ENCODE peak calls at places on chromosomes 12 and 14, in eight cellular contexts. X is psoas muscle, Z is progenitor cell of endocrine pancreas, F is lower leg skin, M is transverse colon, D is endothelial cell, T is GM06990, B is nephron progenitor cell. U is an unnamed sample.
A peak's percentile ranks its signal among the peaks of the same experiment; 100 is the strongest.

GRCh38 chr14:92386165-92386564 is 63.2 kb downstream of the SLC24A4 start:
- DNase-seq in X (no peak), Z (no peak), F (no peak), M (no peak), D (no peak), T (no peak), B (no peak), U (no peak)

GRCh38 chr14:58280954-58281787 is 17.2 kb upstream of the ARID4A start:
- DNase-seq in X (no peak), Z (no peak), F (no peak), M (peak; percentile 44), D (no peak), T (peak; percentile 18), B (no peak), U (no peak)

GRCh38 chr14:25014440-25014839 is 35.5 kb downstream of the STXBP6 start:
- DNase-seq in X (no peak), Z (no peak), F (no peak), M (no peak), D (no peak), T (no peak), B (no peak), U (no peak)

GRCh38 chr12:50647479-50647878 is 116.4 kb upstream of the ATF1 start:
- DNase-seq in X (no peak), Z (no peak), F (no peak), M (no peak), D (no peak), T (no peak), B (no peak), U (no peak)

GRCh38 chr12:108551556-108551955 is 9.4 kb downstream of the SART3 start:
- DNase-seq in X (no peak), Z (no peak), F (no peak), M (no peak), D (no peak), T (no peak), B (no peak), U (no peak)

GRCh38 chr12:5259523-5259922 is 172.4 kb upstream of the NTF3 start:
- DNase-seq in X (no peak), Z (no peak), F (no peak), M (no peak), D (no peak), T (no peak), B (no peak), U (no peak)

GRCh38 chr12:53063708-53064612 is 14.1 kb downstream of the TNS2 start:
- DNase-seq in X (peak; percentile 73), Z (no peak), F (peak; percentile 89), M (peak; percentile 22), D (no peak), T (no peak), B (no peak), U (no peak)

GRCh38 chr12:20188930-20189653 is 179.2 kb upstream of the PDE3A start:
- DNase-seq in X (no peak), Z (no peak), F (no peak), M (no peak), D (no peak), T (no peak), B (no peak), U (no peak)

GRCh38 chr14:39085933-39086332 is 17.1 kb downstream of the SEC23A start:
- DNase-seq in X (no peak), Z (no peak), F (no peak), M (no peak), D (no peak), T (no peak), B (no peak), U (no peak)
- TF ChIP-seq CTCF in X (no peak), Z (no peak), F (no peak), M (no peak), D (no peak), T (no peak), B (no peak), U (no peak)

GRCh38 chr12:51819851-51820720 is 28.4 kb downstream of the FIGNL2 start:
- DNase-seq in X (peak; percentile 42), Z (no peak), F (no peak), M (peak; percentile 19), D (no peak), T (no peak), B (no peak), U (no peak)

GRCh38 chr12:51822261-51822616 is 26.3 kb downstream of the FIGNL2 start:
- DNase-seq in X (no peak), Z (no peak), F (no peak), M (no peak), D (no peak), T (no peak), B (no peak), U (no peak)

GRCh38 chr12:51820721-51821422 is 27.6 kb downstream of the FIGNL2 start:
- DNase-seq in X (peak; percentile 64), Z (peak; percentile 47), F (no peak), M (peak; percentile 51), D (peak; percentile 72), T (peak; percentile 55), B (peak; percentile 89), U (peak; percentile 75)

GRCh38 chr12:51822956-51823355 is 25.6 kb downstream of the FIGNL2 start:
- DNase-seq in X (no peak), Z (no peak), F (no peak), M (no peak), D (no peak), T (no peak), B (no peak), U (no peak)

DNA sequence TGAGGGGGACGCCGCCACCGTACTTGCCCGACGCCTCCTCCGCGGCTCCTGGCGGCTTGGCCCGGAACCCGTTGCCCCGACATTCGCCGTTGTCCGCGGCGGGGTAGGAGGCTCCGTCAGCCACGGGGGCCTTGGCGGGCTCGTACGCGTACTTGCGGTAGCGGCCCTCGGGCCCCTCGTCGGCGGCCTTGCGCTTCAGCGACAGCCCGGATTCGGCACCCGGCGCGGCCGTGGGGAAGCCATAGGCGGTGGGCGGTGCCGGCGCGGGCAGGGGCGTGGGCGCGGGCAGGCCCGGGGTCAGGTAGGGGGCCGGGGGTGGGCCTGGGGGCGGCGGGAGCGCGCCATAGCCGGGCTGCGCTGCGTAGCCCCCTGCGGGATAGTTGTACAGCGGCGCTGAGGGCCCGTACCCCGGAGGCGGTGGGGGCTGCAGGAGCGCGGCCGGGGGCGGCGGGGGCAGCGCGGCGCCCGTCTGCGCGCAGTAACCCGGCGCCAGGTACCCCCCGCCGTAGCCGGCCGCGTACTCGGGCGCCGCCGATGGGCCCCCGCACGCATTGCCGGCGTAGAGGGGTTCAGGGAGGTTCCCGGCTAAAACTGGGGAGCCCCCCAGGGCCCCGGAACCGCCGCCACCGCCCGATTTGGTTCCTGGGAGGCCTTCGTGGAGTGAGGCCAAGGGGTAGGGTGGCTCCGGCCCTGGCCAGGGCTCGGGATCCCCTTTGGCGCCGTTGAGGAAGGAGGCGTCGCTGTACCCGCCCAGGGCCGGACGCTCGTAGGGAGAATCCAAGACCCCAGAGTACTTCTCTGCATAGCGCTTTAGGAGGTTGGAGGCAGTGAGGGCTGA is 26.9 kb downstream of the FIGNL2 start:
- DNase-seq in X (peak; percentile 22), Z (no peak), F (no peak), M (no peak), D (no peak), T (no peak), B (peak; percentile 38), U (no peak)
- TF ChIP-seq CTCF in X (no peak), Z (no peak), F (no peak), M (no peak), D (no peak), T (no peak), B (no peak), U (no peak)

GRCh38 chr12:104734541-104735075 is 223.5 kb downstream of the SLC41A2 start:
- DNase-seq in X (no peak), Z (no peak), F (no peak), M (no peak), D (no peak), T (no peak), B (no peak), U (no peak)

GRCh38 chr12:104735801-104736200 is 222.3 kb downstream of the SLC41A2 start:
- DNase-seq in X (no peak), Z (no peak), F (no peak), M (no peak), D (no peak), T (no peak), B (no peak), U (no peak)

GRCh38 chr12:104737113-104737512 is 221.0 kb downstream of the SLC41A2 start:
- DNase-seq in X (no peak), Z (no peak), F (no peak), M (no peak), D (no peak), T (no peak), B (no peak), U (no peak)

GRCh38 chr12:104737682-104738370 is 220.3 kb downstream of the SLC41A2 start:
- DNase-seq in X (no peak), Z (no peak), F (no peak), M (no peak), D (no peak), T (no peak), B (peak; percentile 46), U (no peak)

DNA sequence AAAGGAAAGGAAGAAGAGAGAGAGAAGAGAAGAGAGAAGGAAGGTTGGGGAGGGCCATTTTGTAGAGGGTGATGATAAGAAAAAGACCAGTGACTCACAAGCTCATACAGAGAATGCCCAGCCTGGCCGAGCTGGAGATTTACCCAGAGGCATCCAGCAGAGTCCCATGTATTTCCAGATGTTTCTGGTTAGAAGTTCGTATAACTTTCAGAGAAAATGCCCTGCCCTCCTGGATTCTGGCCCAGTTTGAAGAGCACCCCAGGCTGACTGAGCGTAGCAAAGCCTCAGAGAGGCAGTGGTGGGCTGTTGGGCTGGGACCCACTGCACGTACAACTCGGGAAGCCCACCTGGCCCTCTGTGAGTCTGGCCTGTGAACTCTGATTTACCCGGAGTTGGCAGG is 221.8 kb downstream of the SLC41A2 start:
- DNase-seq in X (no peak), Z (no peak), F (no peak), M (no peak), D (no peak), T (no peak), B (no peak), U (no peak)
- TF ChIP-seq CTCF in X (no peak), Z (no peak), F (no peak), M (no peak), D (no peak), T (no peak), B (no peak), U (no peak)

GRCh38 chr12:89700191-89700810 is 8.3 kb downstream of the ATP2B1 start:
- DNase-seq in X (no peak), Z (no peak), F (no peak), M (no peak), D (no peak), T (no peak), B (no peak), U (no peak)

GRCh38 chr12:89702503-89702902 is 6.1 kb downstream of the ATP2B1 start:
- DNase-seq in X (no peak), Z (no peak), F (no peak), M (no peak), D (no peak), T (no peak), B (no peak), U (no peak)

GRCh38 chr12:89703768-89704167 is 4.9 kb downstream of the ATP2B1 start:
- DNase-seq in X (no peak), Z (no peak), F (no peak), M (no peak), D (no peak), T (no peak), B (no peak), U (no peak)

GRCh38 chr12:89704457-89704856 is 4.2 kb downstream of the ATP2B1 start:
- DNase-seq in X (no peak), Z (no peak), F (no peak), M (no peak), D (no peak), T (no peak), B (no peak), U (no peak)

DNA sequence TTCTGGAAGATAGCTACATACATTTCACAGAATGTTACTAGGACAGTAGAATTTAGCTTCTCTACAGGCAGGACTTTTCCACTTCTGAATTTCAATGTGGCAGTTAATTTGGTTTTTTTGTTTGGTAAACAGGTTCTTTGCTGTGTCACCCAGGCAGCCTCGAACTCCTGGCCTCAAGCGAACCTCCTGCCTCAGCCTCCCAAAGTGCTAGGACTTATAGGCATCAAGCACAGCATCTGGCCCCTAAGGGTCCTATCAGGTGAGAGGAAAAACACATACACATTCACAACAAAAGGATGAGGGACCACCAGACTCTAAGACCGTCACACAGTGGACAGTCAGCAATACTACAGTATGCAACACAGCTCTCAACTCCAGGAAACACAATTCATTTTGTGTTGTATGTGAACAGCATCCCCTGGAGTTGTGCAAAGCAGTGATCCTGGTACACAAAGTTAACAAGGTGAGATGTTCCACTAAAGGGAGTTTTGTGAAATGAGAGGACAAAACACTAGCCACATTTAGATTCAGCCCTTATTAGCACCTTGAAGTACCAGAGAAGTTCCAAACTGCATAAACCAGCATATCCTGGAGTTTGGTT is 6.9 kb downstream of the ATP2B1 start:
- DNase-seq in X (no peak), Z (no peak), F (no peak), M (no peak), D (no peak), T (no peak), B (no peak), U (no peak)
- TF ChIP-seq CTCF in X (no peak), Z (no peak), F (no peak), M (no peak), D (no peak), T (peak; percentile 19), B (no peak), U (no peak)